ENCODE peak calls at places on chromosomes 5 and 9, in eight cellular contexts. D is foreskin fibroblast, M is AG10803, B is GM23248, Y is NCI-H1694 treated with DMSO at 0.1 percent for 48 hours, J is GM12865, T is left colon, E is cardiac fibroblast. P is an unnamed sample.

GRCh38 chr5:53936481-53937352 is 373.7 kb downstream of the ARL15 start:
- DNase-seq in D (peak; percentile 19), M (peak; percentile 79), B (peak; percentile 13), Y (no peak), J (no peak), T (no peak), E (no peak), P (no peak)

GRCh38 chr9:124392855-124393460 is 22.3 kb downstream of the PSMB7 start:
- DNase-seq in D (peak; percentile 95), M (peak; percentile 83), B (peak; percentile 96), Y (peak; percentile 6), J (no peak), T (no peak), E (peak; percentile 93), P (peak; percentile 55)

GRCh38 chr9:115192280-115192679 is 74.3 kb upstream of the TNC start:
- DNase-seq in D (no peak), M (no peak), B (no peak), Y (no peak), J (no peak), T (no peak), E (no peak), P (no peak)

GRCh38 chr5:9927106-9927505 is 297.0 kb upstream of the TAS2R1 start:
- DNase-seq in D (peak; percentile 35), M (peak; percentile 57), B (peak; percentile 44), Y (no peak), J (no peak), T (no peak), E (peak; percentile 45), P (no peak)

GRCh38 chr9:106798021-106798799 is 64.8 kb upstream of the ZNF462 start:
- DNase-seq in D (no peak), M (no peak), B (no peak), Y (no peak), J (no peak), T (no peak), E (no peak), P (no peak)

GRCh38 chr5:74408150-74409043 is 232.1 kb downstream of the ENC1 start:
- DNase-seq in D (no peak), M (no peak), B (no peak), Y (no peak), J (no peak), T (no peak), E (no peak), P (no peak)

GRCh38 chr5:78661044-78661443 is 12.5 kb upstream of the LHFPL2 start:
- DNase-seq in D (no peak), M (no peak), B (no peak), Y (no peak), J (no peak), T (no peak), E (no peak), P (no peak)

GRCh38 chr9:133050142-133050541 is 11.6 kb upstream of the CEL start:
- DNase-seq in D (peak; percentile 39), M (peak; percentile 40), B (no peak), Y (no peak), J (no peak), T (no peak), E (no peak), P (peak; percentile 19)